ENCODE peak calls at places on chromosome 12, in seven cellular contexts. W is ovary, I is endothelial cell of umbilical vein, Q is SK-N-SH, R is testis, V is Panc1, F is keratinocyte. A is an unnamed sample.

GRCh38 chr12:114747156-114747555 is 63.2 kb upstream of the TBX3 start:
- DNase-seq in I (no peak), W (no peak), F (no peak), Q (no peak), R (no peak), V (no peak), A (no peak)

GRCh38 chr12:12477532-12477890 is 85.2 kb downstream of the DUSP16 start:
- DNase-seq in I (no peak), Q (no peak), F (no peak), V (no peak), W (no peak), R (no peak), A (no peak)

GRCh38 chr12:54304187-54304810 is 3.5 kb upstream of the NFE2 start:
- DNase-seq in I (no peak), F (no peak), Q (no peak), V (no peak), R (peak; percentile 37), W (no peak), A (no peak)

GRCh38 chr12:2456813-2457186 is 338.0 kb upstream of the FKBP4 start:
- DNase-seq in W (no peak), V (no peak), I (no peak), F (no peak), Q (no peak), R (no peak), A (no peak)

GRCh38 chr12:25194211-25194610 is 749 bp downstream of the DNAI7 start:
- DNase-seq in R (no peak), V (no peak), W (no peak), Q (no peak), I (peak; percentile 35), F (no peak), A (no peak)

GRCh38 chr12:13167226-13167625 is 29.3 kb upstream of the EMP1 start:
- DNase-seq in W (no peak), R (no peak), I (peak; percentile 43), Q (no peak), F (no peak), V (no peak), A (no peak)

GRCh38 chr12:25771062-25771461 is 187.4 kb upstream of the RASSF8 start:
- DNase-seq in R (no peak), V (no peak), Q (no peak), F (peak; percentile 68), W (no peak), I (no peak), A (no peak)

GRCh38 chr12:39451977-39452376 is 9.1 kb upstream of the KIF21A start:
- DNase-seq in F (no peak), R (no peak), I (no peak), W (no peak), Q (no peak), V (no peak), A (no peak)

GRCh38 chr12:118190266-118190665 is 54.3 kb downstream of the PEBP1 start:
- DNase-seq in W (no peak), V (no peak), Q (peak; percentile 33), F (no peak), R (peak; percentile 40), I (peak; percentile 26), A (no peak)

GRCh38 chr12:96233168-96233567 is 39.0 kb downstream of the ELK3 start:
- DNase-seq in F (no peak), I (no peak), Q (no peak), W (peak; percentile 61), R (peak; percentile 61), V (no peak), A (no peak)

GRCh38 chr12:68080577-68080976 is 79.0 kb downstream of the IFNG start:
- DNase-seq in R (no peak), W (no peak), F (no peak), V (no peak), Q (no peak), I (no peak), A (no peak)

GRCh38 chr12:68405292-68405900 is 73.2 kb upstream of the MDM1 start:
- DNase-seq in Q (no peak), W (no peak), V (no peak), I (peak; percentile 80), R (no peak), F (no peak), A (no peak)

GRCh38 chr12:121793501-121793835 is at the start of gene RHOF:
- DNase-seq in R (no peak), W (peak; percentile 63), V (no peak), Q (peak; percentile 83), I (no peak), F (no peak), A (no peak)

GRCh38 chr12:46858368-46858767 is 32.6 kb upstream of the SLC38A4 start:
- DNase-seq in R (no peak), I (no peak), Q (no peak), W (no peak), F (no peak), V (no peak), A (no peak)

GRCh38 chr12:66035289-66035961 is 95.1 kb downstream of the LLPH start:
- DNase-seq in I (peak; percentile 71), F (no peak), R (no peak), V (no peak), W (no peak), Q (no peak), A (no peak)

GRCh38 chr12:64082866-64083268 is 139.2 kb downstream of the KICS2 start:
- DNase-seq in W (no peak), R (no peak), F (no peak), Q (peak; percentile 30), I (no peak), V (no peak), A (no peak)

GRCh38 chr12:55651314-55651703 is 14.6 kb downstream of the OR10P1 start:
- DNase-seq in I (no peak), F (no peak), R (no peak), Q (no peak), V (no peak), W (no peak), A (no peak)

GRCh38 chr12:43812926-43813325 is 6.8 kb upstream of the TWF1 start:
- DNase-seq in F (no peak), R (no peak), Q (no peak), W (no peak), V (no peak), I (no peak), A (no peak)

GRCh38 chr12:57554453-57554852 is 4.6 kb downstream of the KIF5A start:
- DNase-seq in V (no peak), I (no peak), W (no peak), R (no peak), F (no peak), Q (no peak), A (no peak)

GRCh38 chr12:2243275-2243674 is 190.5 kb downstream of the CACNA1C start:
- DNase-seq in V (no peak), F (no peak), W (no peak), R (no peak), I (no peak), Q (no peak), A (no peak)

GRCh38 chr12:112782921-112783320 is 8.6 kb upstream of the RPH3A start:
- DNase-seq in I (no peak), W (no peak), F (no peak), Q (no peak), V (no peak), R (no peak), A (no peak)

GRCh38 chr12:111034148-111034910 is 114.0 kb upstream of the MYL2 start:
- DNase-seq in I (no peak), W (no peak), V (no peak), R (no peak), Q (peak; percentile 80), F (no peak), A (no peak)

GRCh38 chr12:111401167-111401605 is 4.5 kb upstream of the SH2B3 start:
- DNase-seq in W (no peak), Q (no peak), I (no peak), F (no peak), V (no peak), R (no peak), A (no peak)

GRCh38 chr12:104958946-104959841 is 1.1 kb upstream of the SLC41A2 start:
- DNase-seq in I (peak; percentile 50), F (no peak), R (peak; percentile 49), W (no peak), V (no peak), Q (no peak), A (no peak)
- H3K27ac ChIP-seq in I (peak overlapping the region; percentile 72), F (no peak overlapping the region), R (peak overlapping the region; percentile 69), W (peak overlapping the region; percentile 86), V (peak overlapping the region; percentile 76), Q (peak overlapping the region; percentile 77), A (peak overlapping the region; percentile 71)

GRCh38 chr12:102990419-102990818 is 32.9 kb downstream of the ASCL1 start:
- DNase-seq in I (no peak), W (no peak), V (no peak), Q (peak; percentile 21), R (peak; percentile 19), F (no peak), A (no peak)
- TF ChIP-seq CTCF in I (no peak), W (no peak), V (no peak), Q (no peak), R (no peak), F (no peak), A (no peak)

DNA sequence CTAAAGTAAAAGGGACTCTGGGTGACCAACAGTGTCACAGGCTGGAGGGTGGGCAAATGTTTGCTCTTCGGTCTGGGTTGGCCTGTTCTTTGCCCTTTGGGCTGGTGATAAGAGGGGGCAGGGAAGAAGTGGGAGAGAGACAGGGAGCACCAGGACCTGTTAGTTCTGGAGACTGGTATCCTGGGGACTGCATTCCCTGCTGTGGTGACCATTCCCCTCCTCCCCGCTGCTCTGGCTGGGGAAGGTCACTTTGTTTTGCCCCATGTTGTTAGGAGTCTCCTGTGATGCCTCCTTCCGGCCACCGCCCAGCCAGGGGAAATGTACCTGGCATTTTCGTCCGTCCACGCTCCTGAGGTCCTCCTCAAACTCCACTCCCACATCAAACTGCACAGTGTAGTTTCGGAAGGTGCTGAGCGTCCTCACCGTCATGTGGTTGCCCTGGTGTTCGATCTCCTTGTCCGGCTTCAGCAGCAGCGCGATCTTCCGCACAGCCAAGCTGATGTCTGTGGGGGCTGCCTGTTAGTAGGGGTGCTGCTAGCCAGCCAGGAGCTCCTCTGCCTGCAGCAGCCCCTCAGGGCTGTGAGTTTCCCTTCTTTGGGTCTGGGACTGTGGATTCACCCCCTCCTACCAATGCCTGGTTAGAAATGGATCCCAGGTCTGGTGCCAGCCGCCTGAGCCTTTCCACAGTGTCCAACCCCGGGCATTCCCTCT is 618 bp downstream of the RBP5 start:
- DNase-seq in I (no peak), Q (no peak), R (no peak), W (no peak), V (no peak), F (no peak), A (no peak)
- H3K4me3 ChIP-seq in I (no peak overlapping the region), Q (no peak overlapping the region), R (no peak overlapping the region), W (no peak overlapping the region), V (no peak overlapping the region), F (no peak overlapping the region), A (no peak overlapping the region)

DNA sequence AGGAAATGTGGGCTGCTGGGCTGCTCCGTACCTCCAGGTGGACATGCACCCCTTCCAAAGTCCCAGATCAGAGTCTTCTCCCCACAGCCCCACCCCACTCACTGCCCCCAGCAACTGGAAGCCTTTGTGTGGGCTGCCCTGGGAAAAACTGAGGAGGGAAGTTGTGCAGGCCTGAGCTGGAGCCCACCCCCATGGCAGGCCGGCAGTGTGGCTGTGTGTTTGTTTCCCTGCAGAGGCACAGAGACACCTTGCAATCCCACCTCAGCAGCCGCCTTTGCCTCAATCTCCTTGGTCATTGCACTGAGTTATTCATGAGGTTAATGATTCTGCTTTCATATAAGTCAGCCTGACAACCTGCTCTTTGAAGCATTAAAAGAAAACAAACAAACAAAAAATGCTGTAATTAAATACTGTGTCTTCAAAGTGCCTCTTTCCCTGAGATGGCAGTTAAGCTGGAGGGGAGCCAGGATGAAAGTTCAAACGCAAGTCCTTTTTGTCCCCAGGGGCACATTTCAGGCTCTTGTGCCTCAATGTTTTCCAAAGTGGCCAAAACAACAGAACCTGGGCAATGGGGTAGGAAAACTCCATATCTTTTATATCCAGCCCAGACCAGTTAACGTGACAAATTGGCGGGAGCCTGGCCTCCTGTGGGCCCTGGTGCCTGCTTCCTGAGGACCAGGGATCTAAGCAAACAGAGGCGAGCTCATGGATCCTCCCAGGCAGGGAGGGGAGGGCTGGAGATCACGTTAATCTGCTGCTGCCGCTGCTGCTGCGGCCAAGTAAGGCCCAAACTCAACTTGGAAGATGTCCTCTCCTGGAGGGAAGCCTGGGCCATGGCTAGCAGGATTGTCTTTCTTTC is 51.9 kb upstream of the TSPAN11 start:
- DNase-seq in F (no peak), R (no peak), W (no peak), V (no peak), Q (peak; percentile 39), I (no peak), A (no peak)
- H3K27ac ChIP-seq in F (no peak overlapping the region), R (no peak overlapping the region), W (no peak overlapping the region), V (no peak overlapping the region), Q (no peak overlapping the region), I (no peak overlapping the region), A (no peak overlapping the region)